ENCODE peak calls at places on chromosomes 5 and 9, in ten cellular contexts. Q is effector memory CD8-positive, alpha-beta T cell; H is D721Med; Y is naive B cell; V is fibroblast of pulmonary artery; Z is transverse colon; W is hepatic stellate cell; N is HTR-8/SVneo; L is progenitor cell of endocrine pancreas; C is BE2C. X is an unnamed sample.

GRCh38 chr5:143148461-143149170 is 254.9 kb downstream of the NR3C1 start:
- DNase-seq in V (peak), H (no peak), Z (no peak), N (no peak), L (no peak), W (no peak), C (no peak), Q (no peak), Y (no peak), X (peak)

GRCh38 chr9:98726735-98727134 is 18.0 kb upstream of the GABBR2 start:
- DNase-seq in Q (no peak), C (no peak), V (peak), Y (peak), N (no peak), W (peak), Z (no peak), H (no peak), L (no peak), X (no peak)

GRCh38 chr5:59769832-59770231 is 123.7 kb downstream of the PDE4D start:
- DNase-seq in Q (no peak), Z (no peak), W (no peak), L (no peak), N (no peak), Y (no peak), C (no peak), H (no peak), V (no peak), X (no peak)

GRCh38 chr9:114691046-114691955 is 9.3 kb upstream of the TEX48 start:
- DNase-seq in Y (no peak), Q (peak), W (peak), V (peak), N (peak), Z (no peak), C (no peak), L (no peak), H (no peak), X (no peak)

GRCh38 chr5:41097642-41098041 is 26.5 kb upstream of the MROH2B start:
- DNase-seq in N (no peak), L (no peak), Z (no peak), W (no peak), H (no peak), C (no peak), Y (no peak), Q (no peak), V (no peak), X (no peak)

GRCh38 chr9:94606641-94607339 is 13.2 kb upstream of the FBP2 start:
- DNase-seq in Q (no peak), Y (no peak), V (no peak), H (no peak), W (no peak), L (no peak), C (no peak), Z (peak), N (no peak), X (no peak)

GRCh38 chr5:116011046-116011445 is 21.2 kb upstream of the ARL14EPL start:
- DNase-seq in N (no peak), C (no peak), Y (no peak), W (peak), L (no peak), Q (no peak), Z (no peak), V (no peak), H (no peak), X (no peak)

GRCh38 chr5:109743041-109743531 is 53.4 kb downstream of the MAN2A1 start:
- DNase-seq in L (no peak), Y (no peak), W (no peak), H (no peak), V (no peak), Q (no peak), N (no peak), C (no peak), Z (no peak), X (no peak)

GRCh38 chr5:76426391-76426802 is 23.3 kb downstream of the IQGAP2 start:
- DNase-seq in L (no peak), Q (no peak), H (no peak), N (no peak), V (no peak), Z (no peak), Y (no peak), W (no peak), C (no peak), X (no peak)

GRCh38 chr5:10324519-10325370 is 17.0 kb upstream of the CMBL start:
- DNase-seq in C (no peak), Q (no peak), L (no peak), Y (no peak), H (no peak), Z (no peak), N (no peak), W (no peak), V (no peak), X (no peak)

GRCh38 chr5:149586708-149587318 is 5.5 kb downstream of the ARHGEF37 start:
- DNase-seq in V (no peak), Y (no peak), H (no peak), Z (no peak), W (no peak), C (no peak), L (no peak), N (no peak), Q (no peak), X (no peak)

GRCh38 chr9:72542917-72543316 is 21.5 kb downstream of the TMC1 start:
- DNase-seq in H (no peak), L (no peak), Y (no peak), Z (no peak), V (no peak), W (no peak), N (no peak), C (no peak), Q (no peak), X (no peak)

GRCh38 chr9:121750715-121751623 is 99.5 kb downstream of the DAB2IP start:
- DNase-seq in L (no peak), C (no peak), H (no peak), Q (no peak), Z (no peak), V (no peak), Y (no peak), W (no peak), N (no peak), X (no peak)

GRCh38 chr9:19946446-19947109 is 157.7 kb upstream of the SLC24A2 start:
- DNase-seq in L (no peak), C (no peak), Q (no peak), N (peak), Y (no peak), W (no peak), H (no peak), V (peak), Z (no peak), X (no peak)

GRCh38 chr5:12141496-12141895 is 237.2 kb upstream of the CTNND2 start:
- DNase-seq in Q (no peak), L (no peak), C (no peak), N (no peak), H (no peak), V (no peak), Y (no peak), W (no peak), Z (no peak), X (no peak)